ENCODE peak calls at places on chromosomes 16 and 17, in ten cellular contexts. O is aorta, Y is prostate gland, M is K562, E is lower lobe of right lung, Q is tibial artery, J is adrenal gland, N is HCT116, L is upper lobe of right lung, T is GM12878. W is an unnamed sample.

GRCh38 chr16:87950765-87951549 is at the start of gene BANP:
- DNase-seq in O (peak; percentile 98), L (peak; percentile 99), N (peak; percentile 100), Y (peak; percentile 98), E (peak; percentile 99), T (peak; percentile 97), J (peak; percentile 99), Q (peak; percentile 98), M (peak; percentile 99), W (peak; percentile 95)

GRCh38 chr17:8435245-8436168 is at the start of gene NDEL1:
- DNase-seq in O (peak; percentile 100), L (peak; percentile 100), Y (peak; percentile 98), T (peak; percentile 81), J (peak; percentile 99), M (peak; percentile 95), N (peak; percentile 92), Q (peak; percentile 99), E (peak; percentile 100), W (peak; percentile 99)

GRCh38 chr17:30340957-30341356 is 7.1 kb upstream of the TMIGD1 start:
- DNase-seq in Y (no peak), O (no peak), M (no peak), J (no peak), E (no peak), N (no peak), L (no peak), T (no peak), Q (no peak), W (no peak)

GRCh38 chr16:84884311-84885023 is 64.7 kb downstream of the CRISPLD2 start:
- DNase-seq in J (peak; percentile 34), E (no peak), T (no peak), N (no peak), Q (no peak), Y (peak; percentile 44), M (peak; percentile 68), L (no peak), O (no peak), W (no peak)

GRCh38 chr17:43987131-43988021 is 17.0 kb upstream of the NAGS start:
- DNase-seq in J (no peak), L (no peak), Q (no peak), T (no peak), E (no peak), O (no peak), N (no peak), Y (no peak), M (no peak), W (no peak)

GRCh38 chr17:58338907-58339774 is 10.5 kb upstream of the TSPOAP1 start:
- DNase-seq in Q (peak; percentile 76), E (peak; percentile 81), L (peak; percentile 85), N (no peak), Y (no peak), J (peak; percentile 58), T (peak; percentile 87), O (peak; percentile 76), M (peak; percentile 80), W (peak; percentile 74)

GRCh38 chr16:71627631-71628236 is 1.8 kb downstream of the MARVELD3 start:
- DNase-seq in M (peak; percentile 22), J (no peak), T (no peak), N (no peak), Y (no peak), L (no peak), E (no peak), Q (peak; percentile 31), O (no peak), W (no peak)

GRCh38 chr17:9346296-9346926 is 229.2 kb downstream of the STX8 start:
- DNase-seq in J (no peak), Y (no peak), E (no peak), M (no peak), T (no peak), O (no peak), Q (no peak), N (no peak), L (no peak), W (no peak)

GRCh38 chr16:12057276-12057675 is 80.7 kb downstream of the SNX29 start:
- DNase-seq in L (peak; percentile 23), J (no peak), M (no peak), O (peak; percentile 21), T (no peak), Q (no peak), N (no peak), E (peak; percentile 10), Y (no peak), W (no peak)

GRCh38 chr17:66306413-66306812 is 4.0 kb downstream of the PRKCA start:
- DNase-seq in O (no peak), T (no peak), E (no peak), N (no peak), J (no peak), Y (no peak), M (no peak), L (no peak), Q (no peak), W (no peak)

GRCh38 chr17:5780476-5780875 is 196.2 kb upstream of the NLRP1 start:
- DNase-seq in N (peak; percentile 31), T (no peak), J (no peak), Q (no peak), O (no peak), L (no peak), E (no peak), Y (no peak), M (peak; percentile 7), W (no peak)

GRCh38 chr17:72525225-72525988 is 404.6 kb downstream of the SOX9 start:
- DNase-seq in J (no peak), T (no peak), Y (peak; percentile 55), E (no peak), Q (no peak), N (no peak), O (no peak), M (no peak), L (no peak), W (no peak)

GRCh38 chr16:88430524-88431446 is 22.3 kb upstream of the ZFPM1 start:
- DNase-seq in T (no peak), J (peak; percentile 49), N (no peak), Q (no peak), O (no peak), M (peak; percentile 52), Y (no peak), L (no peak), E (no peak), W (no peak)

DNA sequence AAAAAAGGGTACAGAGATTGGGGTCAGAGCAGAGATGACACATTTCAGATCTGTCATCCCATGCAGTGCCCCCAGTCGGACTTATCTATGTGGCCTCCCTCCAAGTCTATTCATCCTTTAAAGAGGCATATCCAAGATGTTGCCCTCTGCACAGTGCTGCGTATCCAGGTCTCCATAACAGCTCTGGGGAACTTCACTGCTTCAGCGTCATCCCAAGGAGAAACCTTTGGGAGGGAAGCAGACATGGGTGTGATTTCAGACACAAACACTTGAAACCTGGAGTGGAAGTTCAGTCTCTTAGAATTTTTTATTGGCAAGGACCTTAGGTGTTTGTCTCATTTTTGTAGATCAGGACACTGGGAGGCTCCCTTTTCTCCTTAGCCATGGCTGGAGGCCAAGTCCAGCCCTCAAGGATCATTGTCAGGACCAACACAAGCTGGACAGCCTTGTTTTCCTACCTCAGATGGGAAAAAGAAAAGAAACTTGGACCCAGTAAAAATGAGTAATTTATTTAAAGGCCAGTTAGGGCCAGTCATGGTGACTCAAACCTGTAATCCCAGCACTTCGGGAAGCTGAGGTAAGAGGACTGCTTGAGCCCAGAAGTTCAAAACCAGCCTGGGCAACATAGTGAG is 23.9 kb upstream of the NLK start:
- DNase-seq in O (no peak), N (no peak), Y (no peak), M (no peak), J (peak; percentile 82), Q (no peak), E (peak; percentile 52), L (no peak), T (no peak), W (no peak)
- H3K27ac ChIP-seq in O (no peak overlapping the region), N (no peak overlapping the region), Y (no peak overlapping the region), M (no peak overlapping the region), J (no peak overlapping the region), Q (no peak overlapping the region), E (no peak overlapping the region), L (no peak overlapping the region), T (no peak overlapping the region), W (no peak overlapping the region)

DNA sequence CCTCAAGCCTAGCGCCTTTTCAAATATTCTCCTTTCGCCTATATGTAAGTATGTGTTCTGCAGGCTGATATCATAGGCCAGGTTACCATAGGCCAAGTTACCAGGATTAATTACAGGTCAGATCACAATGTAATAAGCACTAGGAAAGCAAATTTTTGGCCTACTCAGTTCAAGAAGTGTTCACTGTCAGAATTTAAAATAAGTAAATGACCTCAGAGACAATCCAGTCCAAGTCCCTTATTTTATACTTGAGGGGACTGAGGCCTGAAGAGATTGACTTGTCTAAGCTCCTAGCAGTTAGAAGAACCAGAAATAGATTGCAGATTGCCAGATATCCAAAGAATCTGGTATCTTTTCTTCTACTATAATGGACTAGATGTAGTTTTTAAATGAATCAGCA is 6.7 kb downstream of the EME1 start:
- DNase-seq in Y (no peak), N (no peak), O (no peak), M (no peak), J (no peak), T (no peak), E (no peak), Q (no peak), L (no peak), W (no peak)
- H3K36me3 ChIP-seq in Y (no peaks in the 10 kb centered on the region), N (peaks cover 35% of the 10 kb centered on the region), O (peaks cover 8% of the 10 kb centered on the region), M (peaks cover 84% of the 10 kb centered on the region), J (peaks cover 47% of the 10 kb centered on the region), T (peaks cover 28% of the 10 kb centered on the region), E (peaks cover 49% of the 10 kb centered on the region), Q (peaks cover 39% of the 10 kb centered on the region), L (peaks cover 42% of the 10 kb centered on the region), W (peaks cover 69% of the 10 kb centered on the region)

DNA sequence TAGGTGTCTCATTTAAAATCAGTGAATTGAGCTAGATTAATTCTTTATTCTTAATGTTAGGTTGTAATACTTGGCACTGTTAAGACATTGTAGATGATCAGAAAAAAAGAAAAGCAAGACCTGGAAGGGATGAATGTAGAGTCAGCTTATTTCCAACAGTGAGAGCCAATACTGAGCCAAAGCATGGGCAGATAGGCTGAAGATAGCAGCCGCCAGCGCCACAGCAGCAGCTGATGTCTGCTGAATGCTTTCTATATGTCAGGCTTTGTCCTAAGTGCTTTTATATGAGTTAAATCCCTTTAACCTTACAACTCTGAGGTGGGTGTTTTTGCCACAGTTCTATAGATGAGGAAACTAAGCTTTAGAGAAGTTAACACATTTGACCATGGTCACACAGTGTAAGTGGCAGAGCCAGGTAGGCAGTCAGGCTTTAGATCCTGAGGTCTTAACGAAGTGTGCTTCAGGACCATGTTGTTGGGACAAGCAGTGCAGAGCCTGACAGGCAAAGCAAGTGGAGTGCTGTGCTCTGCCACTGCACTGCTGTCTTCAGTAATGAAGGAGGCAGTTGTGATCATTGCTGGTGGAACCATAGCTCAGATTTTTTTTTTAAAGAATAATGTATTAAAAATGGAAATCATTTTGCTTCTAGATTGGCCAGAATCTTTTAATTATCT is 25.9 kb downstream of the TNRC6A start:
- DNase-seq in E (no peak), Q (no peak), N (no peak), T (no peak), M (no peak), J (no peak), O (no peak), Y (no peak), L (no peak), W (no peak)
- H3K27ac ChIP-seq in E (no peak overlapping the region), Q (no peak overlapping the region), N (no peak overlapping the region), T (no peak overlapping the region), M (no peak overlapping the region), J (no peak overlapping the region), O (no peak overlapping the region), Y (no peak overlapping the region), L (no peak overlapping the region), W (no peak overlapping the region)

DNA sequence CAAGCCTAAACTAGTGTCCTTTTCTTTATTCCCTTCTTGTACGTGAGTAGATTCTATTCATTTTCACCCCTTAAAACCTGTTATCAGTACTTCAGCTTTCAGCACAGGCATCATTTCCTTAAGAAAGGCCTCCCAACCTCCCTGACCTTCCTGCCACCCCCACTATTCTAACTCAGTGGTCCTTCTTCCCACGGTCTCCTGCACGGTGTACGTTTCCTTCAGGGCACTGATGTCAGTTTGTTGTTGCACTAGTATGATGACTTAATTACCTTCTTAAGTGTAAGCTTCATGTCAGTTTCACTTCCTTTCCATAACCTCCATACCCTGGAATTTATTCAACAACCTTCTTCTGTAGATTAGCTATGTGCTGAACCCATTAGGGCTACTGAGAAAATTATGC is 484.2 kb downstream of the HS3ST4 start:
- DNase-seq in J (no peak), O (no peak), M (no peak), T (no peak), Y (no peak), N (no peak), Q (no peak), L (no peak), E (no peak), W (no peak)
- H3K36me3 ChIP-seq in J (no peaks in the 10 kb centered on the region), O (no peaks in the 10 kb centered on the region), M (no peaks in the 10 kb centered on the region), T (no peaks in the 10 kb centered on the region), Y (no peaks in the 10 kb centered on the region), N (no peaks in the 10 kb centered on the region), Q (no peaks in the 10 kb centered on the region), L (no peaks in the 10 kb centered on the region), E (no peaks in the 10 kb centered on the region), W (no peaks in the 10 kb centered on the region)

W was measured in WERI-Rb-1.